ENCODE peak calls at places on chromosome 6, in four cellular contexts. M is stimulated activated naive CD8-positive, alpha-beta T cell treated with anti-CD3 and anti-CD28 coated beads, Interleukin-15, amount 100 ng/mL, for 72 hours; Y is anterior cingulate cortex; K is fibroblast of the aortic adventitia. X is an unnamed sample.

GRCh38 chr6:151032034-151032433 is 166.5 kb downstream of the MTHFD1L start:
- DNase-seq in M (no peak), Y (no peak), K (no peak), X (no peak)

GRCh38 chr6:57317060-57317943 is at the start of gene PRIM2:
- DNase-seq in M (peak), Y (peak), K (peak), X (peak)

GRCh38 chr6:52108128-52108527 is 20.7 kb upstream of the PKHD1 start:
- DNase-seq in M (no peak), Y (no peak), K (no peak), X (no peak)

GRCh38 chr6:134517145-134517658 is 199.3 kb upstream of the SGK1 start:
- DNase-seq in M (no peak), Y (no peak), K (peak), X (peak)

GRCh38 chr6:2526766-2527165 is 224.0 kb downstream of the MYLK4 start:
- DNase-seq in M (no peak), Y (no peak), K (no peak), X (no peak)

GRCh38 chr6:85047818-85048217 is 283.4 kb upstream of the TBX18 start:
- DNase-seq in M (no peak), Y (no peak), K (no peak), X (no peak)

GRCh38 chr6:146359123-146359522 is 184.5 kb upstream of the RAB32 start:
- DNase-seq in M (no peak), Y (no peak), K (no peak), X (no peak)

GRCh38 chr6:106110167-106110826 is 24.2 kb downstream of the PRDM1 start:
- DNase-seq in M (no peak), Y (no peak), K (no peak), X (no peak)